ENCODE peak calls at places on chromosome 2, in six cellular contexts. Y is foreskin fibroblast; U is iris pigment epithelial cell; S is lower leg skin; K is stimulated activated CD8-positive, alpha-beta memory T cell treated with anti-CD3 and anti-CD28 coated beads, Interleukin-2, amount 100 ng/mL, for 1 hour; W is NCI-H460. O is an unnamed sample.

GRCh38 chr2:114076961-114077360 is 187.1 kb downstream of the ACTR3 start:
- DNase-seq in Y (no peak), U (no peak), K (no peak), S (no peak), W (no peak), O (no peak)

GRCh38 chr2:101064868-101065549 is 62.9 kb downstream of the RPL31 start:
- DNase-seq in U (peak), K (no peak), Y (peak), W (peak), S (no peak), O (peak)

GRCh38 chr2:164677271-164677670 is 56.0 kb upstream of the GRB14 start:
- DNase-seq in W (no peak), Y (no peak), S (no peak), U (no peak), K (no peak), O (no peak)

GRCh38 chr2:173708757-173709156 is 256.4 kb downstream of the SP3 start:
- DNase-seq in K (no peak), W (no peak), U (no peak), S (no peak), Y (no peak), O (no peak)

GRCh38 chr2:138827426-138828054 is 47.4 kb upstream of the NXPH2 start:
- DNase-seq in K (no peak), S (no peak), Y (peak), U (peak), W (peak), O (peak)

GRCh38 chr2:239587836-239588235 is 187.0 kb upstream of the HDAC4 start:
- DNase-seq in Y (no peak), S (no peak), U (no peak), W (no peak), K (no peak), O (no peak)

GRCh38 chr2:32777714-32778113 is 149.9 kb downstream of the TTC27 start:
- DNase-seq in W (no peak), Y (no peak), U (no peak), S (no peak), K (no peak), O (no peak)

GRCh38 chr2:150620860-150621259 is 133.4 kb upstream of the RND3 start:
- DNase-seq in U (peak), W (no peak), K (no peak), S (no peak), Y (peak), O (peak)

GRCh38 chr2:17148298-17149228 is 369.7 kb downstream of the RAD51AP2 start:
- DNase-seq in W (no peak), Y (peak), U (peak), S (no peak), K (no peak), O (peak)

GRCh38 chr2:1795842-1796580 is 51.7 kb upstream of the PXDN start:
- DNase-seq in W (no peak), Y (peak), K (no peak), U (no peak), S (no peak), O (peak)

GRCh38 chr2:4278392-4278791 is 575.0 kb downstream of the DCDC2C start:
- DNase-seq in Y (no peak), S (no peak), U (no peak), K (no peak), W (no peak), O (no peak)

GRCh38 chr2:9753665-9754531 is 89.4 kb upstream of the TAF1B start:
- DNase-seq in U (no peak), W (no peak), S (no peak), Y (no peak), K (no peak), O (no peak)